ENCODE peak calls at places on chromosomes 4 and X, in seven cellular contexts. One of them, this sample, is unnamed.

GRCh38 chrX:103537871-103538387 is 18.6 kb upstream of the RAB40A start:
- DNase-seq in osteocyte: no peak
- DNase-seq in Panc1: no peak
- DNase-seq in RPMI7951: no peak
- DNase-seq in substantia nigra: no peak
- DNase-seq in GM20000: no peak
- DNase-seq in nephron progenitor cell: no peak
- DNase-seq in this sample: no peak

GRCh38 chrX:134695999-134696398 is 37.7 kb upstream of the PLAC1 start:
- DNase-seq in RPMI7951: no peak
- DNase-seq in substantia nigra: no peak
- DNase-seq in osteocyte: no peak
- DNase-seq in Panc1: no peak
- DNase-seq in GM20000: no peak
- DNase-seq in nephron progenitor cell: no peak
- DNase-seq in this sample: no peak

GRCh38 chrX:147981038-147981752 is at the start of gene FMR1NB:
- DNase-seq in RPMI7951: no peak
- DNase-seq in substantia nigra: no peak
- DNase-seq in GM20000: no peak
- DNase-seq in nephron progenitor cell: no peak
- DNase-seq in Panc1: no peak
- DNase-seq in osteocyte: no peak
- DNase-seq in this sample: no peak

GRCh38 chrX:39070009-39070408 is 268.8 kb downstream of the MID1IP1 start:
- DNase-seq in nephron progenitor cell: no peak
- DNase-seq in RPMI7951: no peak
- DNase-seq in Panc1: no peak
- DNase-seq in GM20000: no peak
- DNase-seq in osteocyte: no peak
- DNase-seq in substantia nigra: no peak
- DNase-seq in this sample: no peak

GRCh38 chrX:154541896-154542722 is 4.5 kb downstream of the G6PD start:
- DNase-seq in nephron progenitor cell: no peak
- DNase-seq in RPMI7951: peak; percentile 93
- DNase-seq in GM20000: no peak
- DNase-seq in osteocyte: peak; percentile 92
- DNase-seq in Panc1: no peak
- DNase-seq in substantia nigra: peak; percentile 47
- DNase-seq in this sample: no peak

GRCh38 chr4:140094701-140095420 is 59.1 kb downstream of the MAML3 start:
- DNase-seq in osteocyte: no peak
- DNase-seq in RPMI7951: peak; percentile 86
- DNase-seq in substantia nigra: peak; percentile 71
- DNase-seq in Panc1: no peak
- DNase-seq in nephron progenitor cell: peak; percentile 33
- DNase-seq in GM20000: no peak
- DNase-seq in this sample: no peak

GRCh38 chr4:87557348-87557747 is 28.2 kb upstream of the SPARCL1 start:
- DNase-seq in osteocyte: no peak
- DNase-seq in RPMI7951: no peak
- DNase-seq in nephron progenitor cell: no peak
- DNase-seq in Panc1: no peak
- DNase-seq in GM20000: no peak
- DNase-seq in substantia nigra: no peak
- DNase-seq in this sample: no peak

GRCh38 chrX:15864629-15865028 is 10.0 kb upstream of the AP1S2 start:
- DNase-seq in RPMI7951: no peak
- DNase-seq in osteocyte: no peak
- DNase-seq in Panc1: no peak
- DNase-seq in substantia nigra: no peak
- DNase-seq in GM20000: no peak
- DNase-seq in nephron progenitor cell: no peak
- DNase-seq in this sample: no peak

GRCh38 chrX:27728291-27728690 is 79.5 kb upstream of the MAGEB10 start:
- DNase-seq in osteocyte: no peak
- DNase-seq in nephron progenitor cell: no peak
- DNase-seq in GM20000: no peak
- DNase-seq in substantia nigra: no peak
- DNase-seq in RPMI7951: no peak
- DNase-seq in Panc1: no peak
- DNase-seq in this sample: no peak